ENCODE peak calls at places on chromosomes 2 and 18, in four cellular contexts. U is cardiac muscle cell, O is fibroblast of pulmonary artery, V is lung. I is an unnamed sample.

GRCh38 chr2:99960724-99961566 is 181.4 kb downstream of the AFF3 start:
- DNase-seq in U (no peak), O (no peak), V (no peak), I (no peak)

GRCh38 chr18:51194604-51195003 is 2.9 kb downstream of the MEX3C start:
- DNase-seq in U (peak; percentile 15), O (no peak), V (no peak), I (no peak)

GRCh38 chr2:42888321-42888720 is 95.9 kb upstream of the HAAO start:
- DNase-seq in U (no peak), O (no peak), V (no peak), I (no peak)

GRCh38 chr2:236724200-236724599 is 154.6 kb downstream of the ACKR3 start:
- DNase-seq in U (no peak), O (no peak), V (no peak), I (no peak)

GRCh38 chr2:183037281-183037659 is 987 bp downstream of the NCKAP1 start:
- DNase-seq in U (peak; percentile 34), O (peak; percentile 38), V (no peak), I (no peak)

GRCh38 chr2:79259296-79259695 is 99.7 kb upstream of the REG3A start:
- DNase-seq in U (no peak), O (no peak), V (no peak), I (no peak)

GRCh38 chr2:136247204-136247990 is 129.4 kb upstream of the CXCR4 start:
- DNase-seq in U (peak; percentile 29), O (peak; percentile 36), V (no peak), I (no peak)

GRCh38 chr2:70328921-70329561 is 27.2 kb upstream of the FAM136A start:
- DNase-seq in U (no peak), O (no peak), V (peak; percentile 72), I (peak; percentile 22)

GRCh38 chr2:230889911-230890601 is 25.3 kb downstream of the ITM2C start:
- DNase-seq in U (no peak), O (no peak), V (no peak), I (no peak)

GRCh38 chr2:60519259-60519863 is 34.1 kb downstream of the BCL11A start:
- DNase-seq in U (no peak), O (no peak), V (no peak), I (peak; percentile 41)

GRCh38 chr2:206255003-206255402 is 19.5 kb upstream of the ZDBF2 start:
- DNase-seq in U (no peak), O (no peak), V (no peak), I (no peak)

GRCh38 chr2:10717630-10718029 is 3.8 kb upstream of the ATP6V1C2 start:
- DNase-seq in U (peak; percentile 65), O (peak; percentile 73), V (no peak), I (peak; percentile 58)

GRCh38 chr18:54775686-54776085 is 52.6 kb upstream of the RAB27B start:
- DNase-seq in U (peak; percentile 77), O (peak; percentile 93), V (no peak), I (no peak)

GRCh38 chr2:203061346-203061745 is 46.7 kb downstream of the NBEAL1 start:
- DNase-seq in U (no peak), O (peak; percentile 64), V (no peak), I (no peak)

GRCh38 chr2:234641086-234641485 is 144.2 kb upstream of the ARL4C start:
- DNase-seq in U (no peak), O (no peak), V (no peak), I (no peak)

GRCh38 chr2:201779996-201780673 is 598 bp downstream of the ALS2 start:
- DNase-seq in U (peak; percentile 27), O (peak; percentile 26), V (peak; percentile 38), I (peak; percentile 8)

GRCh38 chr2:11177871-11178598 is 22.8 kb downstream of the SLC66A3 start:
- DNase-seq in U (no peak), O (no peak), V (no peak), I (no peak)

GRCh38 chr18:57889841-57890240 is 86.7 kb upstream of the ATP8B1 start:
- DNase-seq in U (no peak), O (no peak), V (no peak), I (no peak)

GRCh38 chr2:233332125-233332524 is 22.2 kb upstream of the DGKD start:
- DNase-seq in U (no peak), O (no peak), V (no peak), I (no peak)

GRCh38 chr2:136000502-136000901 is 15.1 kb upstream of the DARS1 start:
- DNase-seq in U (no peak), O (no peak), V (no peak), I (no peak)

GRCh38 chr2:5756266-5756665 is 64.1 kb downstream of the SOX11 start:
- DNase-seq in U (no peak), O (no peak), V (no peak), I (no peak)

GRCh38 chr2:1898461-1899395 is 154.4 kb upstream of the PXDN start:
- DNase-seq in U (no peak), O (no peak), V (no peak), I (no peak)

GRCh38 chr18:35392375-35392774 is 15.2 kb upstream of the ZNF396 start:
- DNase-seq in U (no peak), O (no peak), V (no peak), I (no peak)

GRCh38 chr2:224861266-224861665 is 145.1 kb upstream of the CCDC195 start:
- DNase-seq in U (no peak), O (no peak), V (no peak), I (no peak)

GRCh38 chr2:2720351-2720750 is 389.3 kb upstream of the MYT1L start:
- DNase-seq in U (no peak), O (no peak), V (no peak), I (no peak)

GRCh38 chr2:218002792-218003191 is at the start of gene TNS1:
- DNase-seq in U (peak; percentile 69), O (peak; percentile 59), V (no peak), I (no peak)

GRCh38 chr2:236665572-236666118 is 96.0 kb downstream of the ACKR3 start:
- DNase-seq in U (peak; percentile 27), O (no peak), V (peak; percentile 7), I (no peak)

GRCh38 chr2:85933753-85934594 is 45.2 kb upstream of the ST3GAL5 start:
- DNase-seq in U (peak; percentile 91), O (peak; percentile 96), V (no peak), I (no peak)

GRCh38 chr2:116724550-116724949 is 1089.9 kb upstream of the DDX18 start:
- DNase-seq in U (no peak), O (peak; percentile 2), V (no peak), I (no peak)

GRCh38 chr2:119818792-119819191 is 59.1 kb downstream of the PTPN4 start:
- DNase-seq in U (no peak), O (no peak), V (no peak), I (no peak)

GRCh38 chr2:211611061-211611518 is 927.5 kb downstream of the ERBB4 start:
- DNase-seq in U (no peak), O (no peak), V (no peak), I (no peak)

GRCh38 chr2:117980783-117981676 is 32.8 kb downstream of the CCDC93 start:
- DNase-seq in U (peak; percentile 90), O (peak; percentile 95), V (no peak), I (no peak)

GRCh38 chr2:122020377-122020776 is 264.9 kb downstream of the TSN start:
- DNase-seq in U (no peak), O (no peak), V (no peak), I (no peak)

GRCh38 chr2:112718862-112719370 is 1.9 kb upstream of the NT5DC4 start:
- DNase-seq in U (no peak), O (no peak), V (no peak), I (no peak)

GRCh38 chr18:48493856-48494255 is 45.0 kb upstream of the CTIF start:
- DNase-seq in U (peak; percentile 63), O (peak; percentile 47), V (no peak), I (no peak)

GRCh38 chr18:76783786-76784484 is 38.4 kb upstream of the ZNF236 start:
- DNase-seq in U (no peak), O (no peak), V (no peak), I (no peak)